ENCODE peak calls at places on chromosomes 13 and 19, in four cellular contexts. L is effector memory CD8-positive, alpha-beta T cell; A is Caki2; J is NCI-H1417. W is an unnamed sample.

GRCh38 chr19:11576186-11576585 is 1.3 kb downstream of the ACP5 start:
- DNase-seq in J (no peak), L (no peak), A (no peak), W (no peak)

GRCh38 chr19:4172861-4173473 is 9.4 kb downstream of the SIRT6 start:
- DNase-seq in J (peak), L (peak), A (peak), W (peak)

GRCh38 chr19:34224996-34225658 is 29.2 kb upstream of the GARRE1 start:
- DNase-seq in A (peak), L (no peak), J (no peak), W (no peak)

GRCh38 chr19:48637948-48638830 is 1.0 kb upstream of the DBP start:
- DNase-seq in A (peak), J (peak), L (no peak), W (peak)

GRCh38 chr13:74511523-74511922 is 377.3 kb upstream of the KLF12 start:
- DNase-seq in J (no peak), L (no peak), A (no peak), W (no peak)

GRCh38 chr19:13051581-13052165 is 51.0 kb downstream of the LYL1 start:
- DNase-seq in A (peak), J (peak), L (no peak), W (no peak)

GRCh38 chr13:32645854-32646253 is 59.6 kb downstream of the PDS5B start:
- DNase-seq in L (no peak), A (no peak), J (no peak), W (no peak)

GRCh38 chr19:4914736-4915501 is 5.6 kb downstream of the UHRF1 start:
- DNase-seq in A (peak), J (no peak), L (peak), W (peak)

GRCh38 chr19:47232422-47233211 is 1.6 kb upstream of the BBC3 start:
- DNase-seq in L (no peak), A (peak), J (no peak), W (no peak)

GRCh38 chr13:98778749-98779148 is 26.3 kb upstream of the SLC15A1 start:
- DNase-seq in J (no peak), A (peak), L (no peak), W (no peak)

GRCh38 chr13:94860981-94861407 is 148.6 kb upstream of the SOX21 start:
- DNase-seq in A (no peak), L (no peak), J (no peak), W (no peak)

GRCh38 chr13:40352807-40353562 is 313.5 kb downstream of the FOXO1 start:
- DNase-seq in A (no peak), L (no peak), J (no peak), W (no peak)

GRCh38 chr13:37475966-37476365 is 122.6 kb downstream of the POSTN start:
- DNase-seq in L (no peak), J (no peak), A (no peak), W (no peak)

GRCh38 chr19:15200575-15201364 is at the start of gene NOTCH3:
- DNase-seq in J (no peak), L (no peak), A (no peak), W (no peak)

GRCh38 chr19:45468803-45469131 is 971 bp downstream of the FOSB start:
- DNase-seq in J (no peak), L (no peak), A (no peak), W (no peak)

GRCh38 chr19:4338441-4339350 is at the start of gene STAP2:
- DNase-seq in A (no peak), J (no peak), L (no peak), W (peak)

GRCh38 chr13:94534171-94534570 is 54.7 kb upstream of the DCT start:
- DNase-seq in A (no peak), L (no peak), J (no peak), W (no peak)

GRCh38 chr13:98785968-98786367 is 33.5 kb upstream of the SLC15A1 start:
- DNase-seq in A (peak), L (no peak), J (no peak), W (no peak)

GRCh38 chr13:34179481-34179880 is 361.5 kb downstream of the RFC3 start:
- DNase-seq in L (no peak), A (no peak), J (no peak), W (no peak)

GRCh38 chr19:11964858-11965645 is at the start of gene ZNF763:
- DNase-seq in L (peak), A (peak), J (peak), W (peak)

GRCh38 chr19:6378498-6378897 is 2.8 kb upstream of the PSPN start:
- DNase-seq in J (no peak), L (no peak), A (no peak), W (no peak)

GRCh38 chr19:4547303-4548237 is 7.7 kb upstream of the LRG1 start:
- DNase-seq in J (no peak), A (no peak), L (no peak), W (no peak)

GRCh38 chr19:41395355-41395754 is 1.8 kb downstream of the EXOSC5 start:
- DNase-seq in A (no peak), L (no peak), J (no peak), W (no peak)

GRCh38 chr19:48681127-48681470 is 8.3 kb upstream of the NTN5 start:
- DNase-seq in A (peak), L (no peak), J (no peak), W (no peak)

GRCh38 chr19:33621065-33621785 is 528 bp upstream of the CHST8 start:
- DNase-seq in J (no peak), A (no peak), L (no peak), W (no peak)

GRCh38 chr19:31000913-31001312 is 348.3 kb downstream of the TSHZ3 start:
- DNase-seq in J (no peak), L (no peak), A (no peak), W (no peak)

GRCh38 chr13:99196466-99197256 is 4.0 kb upstream of the UBAC2 start:
- DNase-seq in J (no peak), L (no peak), A (no peak), W (no peak)

GRCh38 chr19:613732-614567 is 19.4 kb downstream of the POLRMT start:
- DNase-seq in L (no peak), A (no peak), J (no peak), W (no peak)

GRCh38 chr19:399370-399769 is 9.6 kb downstream of the C2CD4C start:
- DNase-seq in J (no peak), L (no peak), A (no peak), W (no peak)

GRCh38 chr19:36605101-36605838 is at the start of gene ZNF382:
- DNase-seq in A (peak), L (peak), J (peak), W (peak)

GRCh38 chr13:50365300-50365682 is 350.0 kb downstream of the KCNRG start:
- DNase-seq in J (peak), A (peak), L (peak), W (peak)

GRCh38 chr13:39822437-39822836 is 167.0 kb downstream of the COG6 start:
- DNase-seq in A (no peak), J (no peak), L (no peak), W (no peak)